ENCODE peak calls at places on chromosomes 5 and 9, in four cellular contexts. G, J, C and Z are unnamed samples.

GRCh38 chr9:83304686-83305085 is 233.5 kb downstream of the FRMD3 start:
- DNase-seq in G (peak), J (no peak), C (no peak), Z (peak)

GRCh38 chr9:17906204-17906840 is 327.5 kb downstream of the SH3GL2 start:
- DNase-seq in G (no peak), J (no peak), C (no peak), Z (no peak)

GRCh38 chr5:117077142-117077541 is 502.5 kb upstream of the SEMA6A start:
- DNase-seq in G (no peak), J (no peak), C (no peak), Z (no peak)

GRCh38 chr9:15935661-15936315 is 382.9 kb downstream of the CCDC171 start:
- DNase-seq in G (no peak), J (no peak), C (no peak), Z (no peak)

GRCh38 chr5:71932649-71933338 is 174.5 kb upstream of the MAP1B start:
- DNase-seq in G (peak), J (no peak), C (peak), Z (peak)

GRCh38 chr9:127793093-127793708 is 7.4 kb downstream of the CDK9 start:
- DNase-seq in G (peak), J (no peak), C (no peak), Z (peak)

GRCh38 chr9:18238752-18239151 is 235.2 kb upstream of the ADAMTSL1 start:
- DNase-seq in G (peak), J (no peak), C (no peak), Z (peak)

GRCh38 chr5:9932770-9933169 is 302.6 kb upstream of the TAS2R1 start:
- DNase-seq in G (peak), J (no peak), C (no peak), Z (no peak)

GRCh38 chr9:75878461-75878860 is 12.0 kb upstream of the PCSK5 start:
- DNase-seq in G (no peak), J (no peak), C (no peak), Z (no peak)

GRCh38 chr5:157300564-157300963 is 34.6 kb downstream of the CYFIP2 start:
- DNase-seq in G (no peak), J (no peak), C (no peak), Z (no peak)

GRCh38 chr9:14677872-14678271 is 15.4 kb downstream of the ZDHHC21 start:
- DNase-seq in G (no peak), J (no peak), C (no peak), Z (no peak)

GRCh38 chr9:33139421-33140228 is 27.5 kb downstream of the B4GALT1 start:
- DNase-seq in G (peak), J (no peak), C (no peak), Z (no peak)

DNA sequence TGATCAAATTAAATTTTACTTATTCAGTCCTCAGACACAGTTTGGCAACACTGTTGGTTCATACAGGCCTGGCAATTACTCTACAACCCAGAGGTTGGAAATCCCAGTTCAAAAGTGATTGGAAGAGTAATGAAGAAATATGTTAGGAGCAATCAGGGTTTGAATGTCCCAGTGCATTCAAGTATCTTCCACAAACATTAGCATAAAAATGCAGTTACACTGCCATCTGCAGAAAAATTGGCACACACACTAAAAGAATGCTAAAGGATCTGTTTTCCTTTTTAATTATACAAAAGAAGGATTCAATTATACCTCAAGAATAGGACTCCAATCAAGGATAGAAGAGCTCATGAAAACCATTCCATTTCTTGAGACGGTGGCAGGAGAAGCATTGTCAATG is 130.2 kb downstream of the DNAH5 start:
- DNase-seq in G (peak), J (no peak), C (no peak), Z (no peak)
- TF ChIP-seq FOS in G (no peak), J (no peak), C (no peak), Z (no peak)

DNA sequence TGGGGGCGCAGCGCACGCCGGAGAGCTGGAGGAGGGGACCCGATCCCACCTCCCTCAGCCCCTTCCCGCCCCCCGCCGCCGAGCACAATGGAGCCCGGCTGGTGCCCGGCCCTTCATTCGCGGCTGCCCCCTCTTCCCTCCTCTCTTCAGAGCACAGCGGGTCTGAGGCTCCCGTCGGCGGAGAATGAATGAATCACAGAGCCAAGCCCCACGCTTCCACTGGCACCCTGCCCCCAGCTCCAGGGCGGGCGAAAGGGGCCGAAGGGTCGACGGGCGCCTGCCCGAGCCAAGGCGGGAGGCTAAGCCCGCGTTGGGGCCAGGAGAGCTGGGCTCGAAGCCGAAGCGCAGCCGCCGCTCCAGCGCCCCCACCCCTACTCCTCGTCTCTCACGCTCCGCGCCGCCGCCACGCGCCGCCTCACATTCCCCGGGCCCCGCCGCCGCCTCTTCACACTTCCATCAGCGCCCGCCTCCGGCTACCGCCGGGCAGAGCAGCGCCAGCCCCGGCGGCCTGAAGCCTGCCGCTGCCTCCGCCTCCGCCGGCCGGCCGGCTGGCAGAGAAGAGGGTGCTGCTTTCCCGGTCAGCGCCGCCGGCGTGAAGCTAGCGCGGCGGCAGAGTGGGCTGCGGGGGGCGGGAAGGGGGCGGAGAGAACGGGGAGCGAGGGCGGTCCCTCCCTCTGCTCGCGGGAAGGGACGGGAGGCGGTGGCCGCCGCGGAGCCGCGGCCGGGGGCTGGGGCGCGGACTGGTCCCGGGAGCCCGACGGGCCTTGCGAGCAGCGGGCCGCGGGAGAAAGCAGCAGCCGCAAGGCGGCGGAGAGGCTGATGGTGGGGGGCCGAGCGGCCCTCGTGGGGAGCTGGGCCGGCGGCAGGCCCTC is at the start of gene HOMER1:
- DNase-seq in G (peak), J (no peak), C (peak), Z (peak)
- TF ChIP-seq CTCF in G (no peak), J (peak), C (no peak), Z (no peak)

GRCh38 chr5:56761486-56761885 is 53.9 kb upstream of the MAP3K1 start:
- DNase-seq in G (no peak), J (no peak), C (no peak), Z (no peak)
- TF ChIP-seq POLR2A in G (no peak), J (no peak), C (no peak), Z (no peak)

GRCh38 chr5:128097224-128097623 is 13.7 kb downstream of the SLC12A2 start:
- DNase-seq in G (no peak), J (no peak), C (no peak), Z (no peak)
- TF ChIP-seq FOS in G (no peak), J (no peak), C (no peak), Z (no peak)

GRCh38 chr9:90900130-90900529 is 98.5 kb downstream of the SYK start:
- DNase-seq in G (peak), J (no peak), C (no peak), Z (no peak)
- TF ChIP-seq CTCF in G (peak), J (no peak), C (no peak), Z (no peak)

GRCh38 chr5:58460727-58461286 is 921 bp upstream of the PLK2 start:
- DNase-seq in G (peak), J (peak), C (peak), Z (peak)
- TF ChIP-seq POLR2A in G (no peak), J (no peak), C (no peak), Z (no peak)